ENCODE peak calls at places on chromosomes 13 and 19, in nine cellular contexts. One of them, this sample, is unnamed.
A peak's percentile ranks its signal among the peaks of the same experiment; 100 is the strongest.

GRCh38 chr13:40207110-40207478 is 459.3 kb downstream of the FOXO1 start:
- DNase-seq in fibroblast of lung: no peak
- DNase-seq in Caco-2: no peak
- DNase-seq in thoracic aorta: no peak
- DNase-seq in iPS-NIHi11: no peak
- DNase-seq in NCI-H774: no peak
- DNase-seq in NCI-H524: no peak
- DNase-seq in GM12865: peak; percentile 79
- DNase-seq in dorsolateral prefrontal cortex: no peak
- DNase-seq in this sample: no peak

GRCh38 chr19:46206176-46206575 is 23.4 kb upstream of the IGFL1 start:
- DNase-seq in NCI-H774: no peak
- DNase-seq in GM12865: no peak
- DNase-seq in dorsolateral prefrontal cortex: no peak
- DNase-seq in iPS-NIHi11: no peak
- DNase-seq in fibroblast of lung: no peak
- DNase-seq in Caco-2: no peak
- DNase-seq in NCI-H524: no peak
- DNase-seq in thoracic aorta: no peak
- DNase-seq in this sample: no peak

GRCh38 chr13:46655727-46656180 is 102.8 kb downstream of the LRCH1 start:
- DNase-seq in NCI-H774: no peak
- DNase-seq in dorsolateral prefrontal cortex: peak; percentile 61
- DNase-seq in fibroblast of lung: peak; percentile 42
- DNase-seq in NCI-H524: no peak
- DNase-seq in thoracic aorta: no peak
- DNase-seq in iPS-NIHi11: peak; percentile 37
- DNase-seq in GM12865: no peak
- DNase-seq in Caco-2: peak; percentile 70
- DNase-seq in this sample: no peak

GRCh38 chr13:114065141-114065925 is 67.1 kb downstream of the RASA3 start:
- DNase-seq in iPS-NIHi11: peak; percentile 77
- DNase-seq in NCI-H774: peak; percentile 50
- DNase-seq in thoracic aorta: peak; percentile 71
- DNase-seq in NCI-H524: peak; percentile 46
- DNase-seq in Caco-2: peak; percentile 68
- DNase-seq in dorsolateral prefrontal cortex: peak; percentile 58
- DNase-seq in fibroblast of lung: peak; percentile 99
- DNase-seq in GM12865: peak; percentile 79
- DNase-seq in this sample: peak; percentile 73

GRCh38 chr19:11025445-11025844 is 63.8 kb upstream of the LDLR start:
- DNase-seq in iPS-NIHi11: no peak
- DNase-seq in NCI-H524: no peak
- DNase-seq in thoracic aorta: no peak
- DNase-seq in NCI-H774: no peak
- DNase-seq in fibroblast of lung: no peak
- DNase-seq in dorsolateral prefrontal cortex: no peak
- DNase-seq in Caco-2: no peak
- DNase-seq in GM12865: no peak
- DNase-seq in this sample: no peak

GRCh38 chr13:103703246-103703645 is 637.0 kb upstream of the SLC10A2 start:
- DNase-seq in thoracic aorta: no peak
- DNase-seq in Caco-2: no peak
- DNase-seq in iPS-NIHi11: no peak
- DNase-seq in dorsolateral prefrontal cortex: no peak
- DNase-seq in GM12865: no peak
- DNase-seq in NCI-H524: peak; percentile 21
- DNase-seq in fibroblast of lung: no peak
- DNase-seq in NCI-H774: no peak
- DNase-seq in this sample: no peak

GRCh38 chr19:36891768-36892357 is 24.2 kb downstream of the ZNF829 start:
- DNase-seq in Caco-2: no peak
- DNase-seq in NCI-H524: no peak
- DNase-seq in fibroblast of lung: no peak
- DNase-seq in NCI-H774: no peak
- DNase-seq in thoracic aorta: no peak
- DNase-seq in dorsolateral prefrontal cortex: no peak
- DNase-seq in GM12865: no peak
- DNase-seq in iPS-NIHi11: no peak
- DNase-seq in this sample: no peak

GRCh38 chr19:28018499-28018898 is 1194.5 kb downstream of the UQCRFS1 start:
- DNase-seq in GM12865: peak; percentile 15
- DNase-seq in dorsolateral prefrontal cortex: no peak
- DNase-seq in fibroblast of lung: no peak
- DNase-seq in NCI-H774: no peak
- DNase-seq in Caco-2: no peak
- DNase-seq in thoracic aorta: no peak
- DNase-seq in iPS-NIHi11: no peak
- DNase-seq in NCI-H524: no peak
- DNase-seq in this sample: no peak

GRCh38 chr13:53015044-53015443 is 13.6 kb upstream of the OLFM4 start:
- DNase-seq in NCI-H524: no peak
- DNase-seq in Caco-2: no peak
- DNase-seq in iPS-NIHi11: no peak
- DNase-seq in dorsolateral prefrontal cortex: no peak
- DNase-seq in NCI-H774: no peak
- DNase-seq in GM12865: no peak
- DNase-seq in thoracic aorta: no peak
- DNase-seq in fibroblast of lung: no peak
- DNase-seq in this sample: no peak

GRCh38 chr13:76049397-76049746 is 413.2 kb downstream of the LMO7 start:
- DNase-seq in GM12865: no peak
- DNase-seq in NCI-H524: no peak
- DNase-seq in Caco-2: no peak
- DNase-seq in fibroblast of lung: no peak
- DNase-seq in iPS-NIHi11: no peak
- DNase-seq in dorsolateral prefrontal cortex: no peak
- DNase-seq in NCI-H774: no peak
- DNase-seq in thoracic aorta: no peak
- DNase-seq in this sample: no peak

GRCh38 chr13:113297370-113297871 is 382 bp downstream of the LAMP1 start:
- DNase-seq in GM12865: peak; percentile 79
- DNase-seq in fibroblast of lung: peak; percentile 18
- DNase-seq in thoracic aorta: no peak
- DNase-seq in NCI-H774: no peak
- DNase-seq in Caco-2: no peak
- DNase-seq in dorsolateral prefrontal cortex: no peak
- DNase-seq in iPS-NIHi11: no peak
- DNase-seq in NCI-H524: no peak
- DNase-seq in this sample: peak; percentile 26

GRCh38 chr13:32086791-32087441 is 55.3 kb downstream of the FRY start:
- DNase-seq in Caco-2: no peak
- DNase-seq in NCI-H774: peak; percentile 17
- DNase-seq in NCI-H524: no peak
- DNase-seq in dorsolateral prefrontal cortex: no peak
- DNase-seq in GM12865: no peak
- DNase-seq in iPS-NIHi11: no peak
- DNase-seq in fibroblast of lung: no peak
- DNase-seq in thoracic aorta: no peak
- DNase-seq in this sample: no peak

GRCh38 chr19:5613466-5613865 is 9.1 kb downstream of the SAFB2 start:
- DNase-seq in GM12865: no peak
- DNase-seq in fibroblast of lung: no peak
- DNase-seq in iPS-NIHi11: no peak
- DNase-seq in thoracic aorta: no peak
- DNase-seq in NCI-H524: no peak
- DNase-seq in NCI-H774: no peak
- DNase-seq in dorsolateral prefrontal cortex: no peak
- DNase-seq in Caco-2: no peak
- DNase-seq in this sample: no peak

GRCh38 chr13:82506805-82507404 is 1375.4 kb downstream of the SLITRK1 start:
- DNase-seq in Caco-2: no peak
- DNase-seq in GM12865: no peak
- DNase-seq in iPS-NIHi11: no peak
- DNase-seq in thoracic aorta: no peak
- DNase-seq in NCI-H774: no peak
- DNase-seq in fibroblast of lung: no peak
- DNase-seq in NCI-H524: no peak
- DNase-seq in dorsolateral prefrontal cortex: no peak
- DNase-seq in this sample: no peak

This sample was measured in head of caudate nucleus.